ENCODE peak calls at places on chromosomes 6 and 20, in nine cellular contexts. One of them, this sample, is unnamed.

GRCh38 chr6:167245586-167245985 is 45.5 kb upstream of the UNC93A start:
- DNase-seq in nephron progenitor cell: no peak
- DNase-seq in stromal cell of bone marrow: no peak
- DNase-seq in GM23338: no peak
- DNase-seq in breast epithelium: no peak
- DNase-seq in GM12865: no peak
- DNase-seq in activated CD4-positive, alpha-beta T cell treated with anti-CD3 and anti-CD28 coated beads, Interleukin-2, amount 10 ng/mL, durations not matched to agents 7 days and 5 days: no peak
- DNase-seq in CD4-positive, alpha-beta T cell: no peak
- DNase-seq in aorta: no peak
- DNase-seq in this sample: no peak

GRCh38 chr20:41468994-41469600 is 102.5 kb upstream of the EMILIN3 start:
- DNase-seq in CD4-positive, alpha-beta T cell: no peak
- DNase-seq in GM12865: no peak
- DNase-seq in aorta: no peak
- DNase-seq in activated CD4-positive, alpha-beta T cell treated with anti-CD3 and anti-CD28 coated beads, Interleukin-2, amount 10 ng/mL, durations not matched to agents 7 days and 5 days: no peak
- DNase-seq in stromal cell of bone marrow: no peak
- DNase-seq in nephron progenitor cell: no peak
- DNase-seq in GM23338: no peak
- DNase-seq in breast epithelium: no peak
- DNase-seq in this sample: no peak

GRCh38 chr6:136031982-136032381 is 180.5 kb downstream of the PDE7B start:
- DNase-seq in stromal cell of bone marrow: no peak
- DNase-seq in CD4-positive, alpha-beta T cell: no peak
- DNase-seq in aorta: no peak
- DNase-seq in breast epithelium: no peak
- DNase-seq in GM12865: peak
- DNase-seq in activated CD4-positive, alpha-beta T cell treated with anti-CD3 and anti-CD28 coated beads, Interleukin-2, amount 10 ng/mL, durations not matched to agents 7 days and 5 days: peak
- DNase-seq in GM23338: no peak
- DNase-seq in nephron progenitor cell: no peak
- DNase-seq in this sample: peak

GRCh38 chr6:53066874-53067273 is 1.7 kb downstream of the FBXO9 start:
- DNase-seq in stromal cell of bone marrow: no peak
- DNase-seq in breast epithelium: no peak
- DNase-seq in CD4-positive, alpha-beta T cell: no peak
- DNase-seq in GM12865: no peak
- DNase-seq in aorta: no peak
- DNase-seq in GM23338: no peak
- DNase-seq in activated CD4-positive, alpha-beta T cell treated with anti-CD3 and anti-CD28 coated beads, Interleukin-2, amount 10 ng/mL, durations not matched to agents 7 days and 5 days: no peak
- DNase-seq in nephron progenitor cell: no peak
- DNase-seq in this sample: no peak

GRCh38 chr20:63177134-63177784 is 38.7 kb downstream of the YTHDF1 start:
- DNase-seq in aorta: no peak
- DNase-seq in CD4-positive, alpha-beta T cell: no peak
- DNase-seq in GM23338: peak
- DNase-seq in nephron progenitor cell: peak
- DNase-seq in stromal cell of bone marrow: no peak
- DNase-seq in breast epithelium: no peak
- DNase-seq in GM12865: peak
- DNase-seq in activated CD4-positive, alpha-beta T cell treated with anti-CD3 and anti-CD28 coated beads, Interleukin-2, amount 10 ng/mL, durations not matched to agents 7 days and 5 days: no peak
- DNase-seq in this sample: peak

GRCh38 chr6:88211446-88211845 is 45.3 kb upstream of the CNR1 start:
- DNase-seq in nephron progenitor cell: no peak
- DNase-seq in GM12865: no peak
- DNase-seq in CD4-positive, alpha-beta T cell: no peak
- DNase-seq in GM23338: peak
- DNase-seq in activated CD4-positive, alpha-beta T cell treated with anti-CD3 and anti-CD28 coated beads, Interleukin-2, amount 10 ng/mL, durations not matched to agents 7 days and 5 days: no peak
- DNase-seq in stromal cell of bone marrow: no peak
- DNase-seq in breast epithelium: no peak
- DNase-seq in aorta: no peak
- DNase-seq in this sample: no peak

GRCh38 chr6:150975136-150975535 is 109.6 kb downstream of the MTHFD1L start:
- DNase-seq in nephron progenitor cell: no peak
- DNase-seq in stromal cell of bone marrow: no peak
- DNase-seq in aorta: no peak
- DNase-seq in GM23338: no peak
- DNase-seq in GM12865: no peak
- DNase-seq in CD4-positive, alpha-beta T cell: no peak
- DNase-seq in breast epithelium: no peak
- DNase-seq in activated CD4-positive, alpha-beta T cell treated with anti-CD3 and anti-CD28 coated beads, Interleukin-2, amount 10 ng/mL, durations not matched to agents 7 days and 5 days: no peak
- DNase-seq in this sample: no peak

GRCh38 chr6:19892250-19892649 is 55.1 kb downstream of the ID4 start:
- DNase-seq in CD4-positive, alpha-beta T cell: no peak
- DNase-seq in aorta: no peak
- DNase-seq in GM12865: no peak
- DNase-seq in stromal cell of bone marrow: no peak
- DNase-seq in breast epithelium: peak
- DNase-seq in nephron progenitor cell: peak
- DNase-seq in GM23338: no peak
- DNase-seq in activated CD4-positive, alpha-beta T cell treated with anti-CD3 and anti-CD28 coated beads, Interleukin-2, amount 10 ng/mL, durations not matched to agents 7 days and 5 days: no peak
- DNase-seq in this sample: no peak

GRCh38 chr6:161057103-161058091 is 65.8 kb downstream of the MAP3K4 start:
- DNase-seq in stromal cell of bone marrow: no peak
- DNase-seq in GM23338: no peak
- DNase-seq in aorta: no peak
- DNase-seq in CD4-positive, alpha-beta T cell: no peak
- DNase-seq in nephron progenitor cell: no peak
- DNase-seq in activated CD4-positive, alpha-beta T cell treated with anti-CD3 and anti-CD28 coated beads, Interleukin-2, amount 10 ng/mL, durations not matched to agents 7 days and 5 days: no peak
- DNase-seq in breast epithelium: no peak
- DNase-seq in GM12865: no peak
- DNase-seq in this sample: no peak

GRCh38 chr6:33279971-33280511 is 3.1 kb downstream of the B3GALT4 start:
- DNase-seq in breast epithelium: no peak
- DNase-seq in nephron progenitor cell: peak
- DNase-seq in GM23338: peak
- DNase-seq in GM12865: peak
- DNase-seq in aorta: no peak
- DNase-seq in CD4-positive, alpha-beta T cell: no peak
- DNase-seq in stromal cell of bone marrow: no peak
- DNase-seq in activated CD4-positive, alpha-beta T cell treated with anti-CD3 and anti-CD28 coated beads, Interleukin-2, amount 10 ng/mL, durations not matched to agents 7 days and 5 days: no peak
- DNase-seq in this sample: peak

GRCh38 chr6:170446841-170447560 is 106.1 kb downstream of the PSMB1 start:
- DNase-seq in CD4-positive, alpha-beta T cell: no peak
- DNase-seq in GM23338: no peak
- DNase-seq in nephron progenitor cell: no peak
- DNase-seq in stromal cell of bone marrow: no peak
- DNase-seq in GM12865: no peak
- DNase-seq in breast epithelium: no peak
- DNase-seq in activated CD4-positive, alpha-beta T cell treated with anti-CD3 and anti-CD28 coated beads, Interleukin-2, amount 10 ng/mL, durations not matched to agents 7 days and 5 days: no peak
- DNase-seq in aorta: no peak
- DNase-seq in this sample: no peak

This sample was measured in dermis microvascular lymphatic vessel endothelial cell.